ENCODE peak calls at places on chromosomes 12 and 14, in six cellular contexts. One of them, this sample, is unnamed.

GRCh38 chr12:95365912-95366311 is 108.0 kb upstream of the METAP2 start:
- DNase-seq in left ventricle myocardium inferior: no peak
- DNase-seq in ovary: no peak
- DNase-seq in cardiac muscle cell: no peak
- DNase-seq in lower lobe of right lung: no peak
- DNase-seq in pancreas: no peak
- DNase-seq in this sample: no peak

GRCh38 chr12:115956236-115956635 is 321.3 kb downstream of the MED13L start:
- DNase-seq in left ventricle myocardium inferior: no peak
- DNase-seq in ovary: no peak
- DNase-seq in cardiac muscle cell: no peak
- DNase-seq in lower lobe of right lung: no peak
- DNase-seq in pancreas: no peak
- DNase-seq in this sample: no peak

GRCh38 chr14:69999246-69999645 is 120.0 kb downstream of the SMOC1 start:
- DNase-seq in left ventricle myocardium inferior: no peak
- DNase-seq in ovary: no peak
- DNase-seq in cardiac muscle cell: peak
- DNase-seq in lower lobe of right lung: no peak
- DNase-seq in pancreas: peak
- DNase-seq in this sample: no peak

GRCh38 chr12:57582440-57582839 is 8.6 kb upstream of the PIP4K2C start:
- DNase-seq in left ventricle myocardium inferior: no peak
- DNase-seq in ovary: no peak
- DNase-seq in cardiac muscle cell: no peak
- DNase-seq in lower lobe of right lung: no peak
- DNase-seq in pancreas: no peak
- DNase-seq in this sample: no peak

GRCh38 chr12:114245555-114245954 is 160.4 kb downstream of the TBX5 start:
- DNase-seq in left ventricle myocardium inferior: no peak
- DNase-seq in ovary: no peak
- DNase-seq in cardiac muscle cell: peak
- DNase-seq in lower lobe of right lung: no peak
- DNase-seq in pancreas: no peak
- DNase-seq in this sample: no peak

GRCh38 chr12:94586589-94587259 is 63.6 kb downstream of the TMCC3 start:
- DNase-seq in left ventricle myocardium inferior: no peak
- DNase-seq in ovary: no peak
- DNase-seq in cardiac muscle cell: no peak
- DNase-seq in lower lobe of right lung: no peak
- DNase-seq in pancreas: no peak
- DNase-seq in this sample: no peak

GRCh38 chr12:53047221-53048032 is 2.4 kb upstream of the TNS2 start:
- DNase-seq in left ventricle myocardium inferior: peak
- DNase-seq in ovary: peak
- DNase-seq in cardiac muscle cell: peak
- DNase-seq in lower lobe of right lung: peak
- DNase-seq in pancreas: peak
- DNase-seq in this sample: peak

GRCh38 chr14:64401923-64402322 is 13.8 kb downstream of the MTHFD1 start:
- DNase-seq in left ventricle myocardium inferior: no peak
- DNase-seq in ovary: no peak
- DNase-seq in cardiac muscle cell: no peak
- DNase-seq in lower lobe of right lung: no peak
- DNase-seq in pancreas: no peak
- DNase-seq in this sample: no peak

GRCh38 chr12:120903382-120903817 is 758 bp downstream of the SPPL3 start:
- DNase-seq in left ventricle myocardium inferior: peak
- DNase-seq in ovary: peak
- DNase-seq in cardiac muscle cell: peak
- DNase-seq in lower lobe of right lung: peak
- DNase-seq in pancreas: peak
- DNase-seq in this sample: peak

GRCh38 chr12:45257185-45257585 is 41.3 kb downstream of the ANO6 start:
- DNase-seq in left ventricle myocardium inferior: no peak
- DNase-seq in ovary: no peak
- DNase-seq in cardiac muscle cell: no peak
- DNase-seq in lower lobe of right lung: no peak
- DNase-seq in pancreas: no peak
- DNase-seq in this sample: no peak

GRCh38 chr12:19561411-19561961 is 122.2 kb downstream of the AEBP2 start:
- DNase-seq in left ventricle myocardium inferior: no peak
- DNase-seq in ovary: no peak
- DNase-seq in cardiac muscle cell: no peak
- DNase-seq in lower lobe of right lung: no peak
- DNase-seq in pancreas: no peak
- DNase-seq in this sample: no peak

GRCh38 chr12:339557-340195 is 49.4 kb downstream of the KDM5A start:
- DNase-seq in left ventricle myocardium inferior: no peak
- DNase-seq in ovary: no peak
- DNase-seq in cardiac muscle cell: no peak
- DNase-seq in lower lobe of right lung: no peak
- DNase-seq in pancreas: no peak
- DNase-seq in this sample: no peak

GRCh38 chr12:64544371-64544770 is 65.9 kb upstream of the RASSF3 start:
- DNase-seq in left ventricle myocardium inferior: no peak
- DNase-seq in ovary: no peak
- DNase-seq in cardiac muscle cell: no peak
- DNase-seq in lower lobe of right lung: no peak
- DNase-seq in pancreas: no peak
- DNase-seq in this sample: no peak

GRCh38 chr12:55717397-55718007 is 1.7 kb downstream of the BLOC1S1 start:
- DNase-seq in left ventricle myocardium inferior: no peak
- DNase-seq in ovary: no peak
- DNase-seq in cardiac muscle cell: no peak
- DNase-seq in lower lobe of right lung: no peak
- DNase-seq in pancreas: no peak
- DNase-seq in this sample: peak

GRCh38 chr12:69062838-69063237 is 129.9 kb upstream of the CPM start:
- DNase-seq in left ventricle myocardium inferior: no peak
- DNase-seq in ovary: no peak
- DNase-seq in cardiac muscle cell: no peak
- DNase-seq in lower lobe of right lung: no peak
- DNase-seq in pancreas: no peak
- DNase-seq in this sample: no peak

GRCh38 chr14:60654303-60654925 is 5.1 kb upstream of the SIX1 start:
- DNase-seq in left ventricle myocardium inferior: no peak
- DNase-seq in ovary: no peak
- DNase-seq in cardiac muscle cell: no peak
- DNase-seq in lower lobe of right lung: no peak
- DNase-seq in pancreas: no peak
- DNase-seq in this sample: no peak

GRCh38 chr14:73694083-73694482 is 20.1 kb downstream of the PNMA1 start:
- DNase-seq in left ventricle myocardium inferior: no peak
- DNase-seq in ovary: no peak
- DNase-seq in cardiac muscle cell: no peak
- DNase-seq in lower lobe of right lung: no peak
- DNase-seq in pancreas: no peak
- DNase-seq in this sample: no peak

GRCh38 chr14:74578479-74578878 is 33.6 kb downstream of the LTBP2 start:
- DNase-seq in left ventricle myocardium inferior: no peak
- DNase-seq in ovary: peak
- DNase-seq in cardiac muscle cell: no peak
- DNase-seq in lower lobe of right lung: no peak
- DNase-seq in pancreas: no peak
- DNase-seq in this sample: peak

GRCh38 chr12:109165599-109165998 is 49.2 kb downstream of the ACACB start:
- DNase-seq in left ventricle myocardium inferior: no peak
- DNase-seq in ovary: no peak
- DNase-seq in cardiac muscle cell: no peak
- DNase-seq in lower lobe of right lung: no peak
- DNase-seq in pancreas: no peak
- DNase-seq in this sample: no peak

GRCh38 chr12:47845066-47845465 is 25.4 kb upstream of the HDAC7 start:
- DNase-seq in left ventricle myocardium inferior: no peak
- DNase-seq in ovary: no peak
- DNase-seq in cardiac muscle cell: no peak
- DNase-seq in lower lobe of right lung: no peak
- DNase-seq in pancreas: no peak
- DNase-seq in this sample: no peak

GRCh38 chr12:100656141-100656540 is 82.7 kb downstream of the GAS2L3 start:
- DNase-seq in left ventricle myocardium inferior: no peak
- DNase-seq in ovary: no peak
- DNase-seq in cardiac muscle cell: no peak
- DNase-seq in lower lobe of right lung: no peak
- DNase-seq in pancreas: no peak
- DNase-seq in this sample: no peak

GRCh38 chr12:32688786-32689185 is 9.7 kb downstream of the DNM1L start:
- DNase-seq in left ventricle myocardium inferior: no peak
- DNase-seq in ovary: no peak
- DNase-seq in cardiac muscle cell: no peak
- DNase-seq in lower lobe of right lung: no peak
- DNase-seq in pancreas: no peak
- DNase-seq in this sample: no peak

GRCh38 chr12:56565510-56566101 is 44.0 kb downstream of the RBMS2 start:
- DNase-seq in left ventricle myocardium inferior: peak
- DNase-seq in ovary: peak
- DNase-seq in cardiac muscle cell: peak
- DNase-seq in lower lobe of right lung: peak
- DNase-seq in pancreas: no peak
- DNase-seq in this sample: peak

GRCh38 chr12:58529897-58530296 is 390.4 kb downstream of the LRIG3 start:
- DNase-seq in left ventricle myocardium inferior: no peak
- DNase-seq in ovary: no peak
- DNase-seq in cardiac muscle cell: peak
- DNase-seq in lower lobe of right lung: no peak
- DNase-seq in pancreas: no peak
- DNase-seq in this sample: no peak

GRCh38 chr12:110929818-110930217 is 9.4 kb upstream of the MYL2 start:
- DNase-seq in left ventricle myocardium inferior: no peak
- DNase-seq in ovary: no peak
- DNase-seq in cardiac muscle cell: no peak
- DNase-seq in lower lobe of right lung: no peak
- DNase-seq in pancreas: no peak
- DNase-seq in this sample: no peak

DNA sequence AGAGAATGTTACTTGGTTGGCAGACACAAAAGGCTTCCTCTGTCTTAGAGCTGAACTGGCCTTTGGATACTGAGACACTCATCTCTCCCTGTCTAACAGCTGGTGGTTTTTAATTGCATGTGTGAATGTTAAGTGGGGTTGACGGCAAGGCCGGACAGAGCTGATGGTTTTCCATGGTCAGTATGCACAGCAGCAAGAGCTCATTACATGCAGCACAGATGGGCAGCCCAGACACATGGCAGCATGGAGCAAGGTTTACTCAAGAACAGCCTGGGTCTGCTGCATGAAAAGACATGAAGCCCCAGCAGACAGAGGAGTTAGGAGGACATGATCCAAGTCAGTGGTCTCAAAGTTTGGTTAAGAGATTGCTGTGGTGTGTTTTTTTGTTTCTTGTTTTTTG is 27.9 kb upstream of the CACNA2D4 start:
- DNase-seq in left ventricle myocardium inferior: no peak
- DNase-seq in ovary: no peak
- DNase-seq in cardiac muscle cell: no peak
- DNase-seq in lower lobe of right lung: no peak
- DNase-seq in pancreas: no peak
- DNase-seq in this sample: no peak
- H3K27ac ChIP-seq in left ventricle myocardium inferior: no peak
- H3K27ac ChIP-seq in ovary: no peak
- H3K27ac ChIP-seq in cardiac muscle cell: no peak
- H3K27ac ChIP-seq in lower lobe of right lung: no peak
- H3K27ac ChIP-seq in pancreas: no peak
- H3K27ac ChIP-seq in this sample: no peak

DNA sequence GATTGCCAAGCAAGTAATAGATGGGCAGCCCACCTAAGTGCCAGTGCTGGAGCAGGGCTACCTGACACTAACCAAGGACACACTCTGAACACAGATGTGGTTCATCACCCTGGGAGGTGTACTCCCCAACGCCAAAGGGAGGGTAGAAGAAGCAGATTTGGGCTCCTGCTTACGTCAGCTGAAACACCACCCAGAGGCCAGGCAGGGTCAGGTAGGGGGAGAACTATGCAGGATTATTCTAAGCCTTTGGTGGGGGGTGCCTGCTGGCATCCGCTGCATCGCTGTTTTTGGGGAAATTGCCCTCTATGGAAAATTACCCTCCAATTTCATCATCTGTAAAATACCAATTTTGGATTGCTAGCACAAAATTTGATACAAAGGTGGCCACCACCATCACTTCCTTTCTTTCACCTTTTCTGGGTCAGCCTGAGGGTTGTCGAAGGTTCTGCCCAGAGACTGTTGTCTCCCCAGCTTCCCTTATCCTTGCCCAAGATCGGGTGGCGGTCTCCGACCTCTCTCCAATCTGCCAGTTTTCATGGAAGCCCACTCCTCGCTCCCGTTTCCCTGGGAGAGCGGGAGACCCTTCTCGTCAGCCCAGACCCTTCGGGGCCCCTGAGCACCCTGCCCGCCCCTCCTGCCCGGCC is 535 bp downstream of the BIN2 start:
- DNase-seq in left ventricle myocardium inferior: no peak
- DNase-seq in ovary: no peak
- DNase-seq in cardiac muscle cell: no peak
- DNase-seq in lower lobe of right lung: no peak
- DNase-seq in pancreas: no peak
- DNase-seq in this sample: no peak
- H3K4me3 ChIP-seq in left ventricle myocardium inferior: peak
- H3K4me3 ChIP-seq in ovary: no peak
- H3K4me3 ChIP-seq in cardiac muscle cell: no peak
- H3K4me3 ChIP-seq in lower lobe of right lung: peak
- H3K4me3 ChIP-seq in pancreas: no peak
- H3K4me3 ChIP-seq in this sample: peak

DNA sequence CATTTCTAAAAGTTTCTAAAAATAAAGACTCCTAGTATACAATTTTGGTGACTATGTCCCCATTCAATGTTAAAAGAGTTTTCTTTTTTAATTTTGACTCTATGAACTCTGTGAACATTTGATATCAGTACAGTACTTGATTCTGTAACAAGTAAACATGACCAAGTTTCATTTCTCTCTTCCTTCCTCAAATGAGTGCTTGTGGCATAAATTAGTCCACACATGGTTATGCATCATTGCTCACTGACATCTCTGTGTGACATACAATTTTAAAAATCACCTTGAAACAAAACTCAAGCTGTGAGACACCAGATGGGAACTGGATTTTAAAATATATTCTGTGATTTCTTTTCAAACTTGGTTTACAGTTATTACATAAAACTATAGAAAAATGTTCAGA is 253.9 kb upstream of the MDGA2 start:
- DNase-seq in left ventricle myocardium inferior: no peak
- DNase-seq in ovary: no peak
- DNase-seq in cardiac muscle cell: no peak
- DNase-seq in lower lobe of right lung: no peak
- DNase-seq in pancreas: no peak
- DNase-seq in this sample: no peak
- H3K27ac ChIP-seq in left ventricle myocardium inferior: no peak
- H3K27ac ChIP-seq in ovary: no peak
- H3K27ac ChIP-seq in cardiac muscle cell: no peak
- H3K27ac ChIP-seq in lower lobe of right lung: no peak
- H3K27ac ChIP-seq in pancreas: no peak
- H3K27ac ChIP-seq in this sample: no peak

DNA sequence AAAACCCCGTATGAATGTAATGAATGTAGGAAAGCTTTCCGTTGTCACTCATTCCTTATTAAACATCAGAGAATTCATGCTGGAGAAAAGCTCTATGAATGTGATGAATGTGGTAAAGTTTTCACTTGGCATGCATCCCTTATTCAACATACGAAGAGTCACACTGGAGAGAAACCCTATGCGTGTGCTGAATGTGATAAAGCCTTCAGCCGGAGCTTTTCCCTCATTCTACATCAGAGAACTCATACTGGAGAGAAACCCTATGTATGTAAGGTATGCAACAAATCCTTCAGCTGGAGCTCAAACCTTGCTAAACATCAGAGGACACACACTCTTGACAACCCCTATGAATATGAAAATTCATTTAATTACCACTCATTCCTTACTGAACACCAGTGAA is 23.8 kb downstream of the ZNF891 start:
- DNase-seq in left ventricle myocardium inferior: no peak
- DNase-seq in ovary: no peak
- DNase-seq in cardiac muscle cell: peak
- DNase-seq in lower lobe of right lung: no peak
- DNase-seq in pancreas: no peak
- DNase-seq in this sample: no peak
- H3K4me3 ChIP-seq in left ventricle myocardium inferior: no peak
- H3K4me3 ChIP-seq in ovary: no peak
- H3K4me3 ChIP-seq in cardiac muscle cell: no peak
- H3K4me3 ChIP-seq in lower lobe of right lung: no peak
- H3K4me3 ChIP-seq in pancreas: no peak
- H3K4me3 ChIP-seq in this sample: no peak

This sample was measured in psoas muscle.